ENCODE peak calls at places on chromosomes 5 and 9, in six cellular contexts. One of them, this sample, is unnamed. For H3K4me1 and H3K9me3, the result is how much of the 10 kb centered on the place peaks cover.

GRCh38 chr9:89408628-89409101 is 89.2 kb downstream of the SEMA4D start:
- DNase-seq in MM.1S: peak
- DNase-seq in H1: no peak
- DNase-seq in fibroblast of lung: no peak
- DNase-seq in GM23248: no peak
- DNase-seq in mammary epithelial cell: no peak
- DNase-seq in this sample: no peak

GRCh38 chr5:83496626-83497025 is 25.1 kb downstream of the VCAN start:
- DNase-seq in MM.1S: no peak
- DNase-seq in H1: no peak
- DNase-seq in fibroblast of lung: no peak
- DNase-seq in GM23248: peak
- DNase-seq in mammary epithelial cell: no peak
- DNase-seq in this sample: no peak

GRCh38 chr9:78365979-78366697 is 69.2 kb downstream of the PSAT1 start:
- DNase-seq in MM.1S: peak
- DNase-seq in H1: no peak
- DNase-seq in fibroblast of lung: peak
- DNase-seq in GM23248: peak
- DNase-seq in mammary epithelial cell: no peak
- DNase-seq in this sample: peak

GRCh38 chr9:26675055-26675454 is 217.5 kb downstream of the CAAP1 start:
- DNase-seq in MM.1S: no peak
- DNase-seq in H1: no peak
- DNase-seq in fibroblast of lung: no peak
- DNase-seq in GM23248: no peak
- DNase-seq in mammary epithelial cell: no peak
- DNase-seq in this sample: peak

GRCh38 chr9:27732494-27732893 is 159.2 kb upstream of the C9orf72 start:
- DNase-seq in MM.1S: no peak
- DNase-seq in H1: no peak
- DNase-seq in fibroblast of lung: no peak
- DNase-seq in GM23248: no peak
- DNase-seq in mammary epithelial cell: no peak
- DNase-seq in this sample: no peak

GRCh38 chr5:143102414-143102813 is 301.1 kb downstream of the NR3C1 start:
- DNase-seq in MM.1S: no peak
- DNase-seq in H1: no peak
- DNase-seq in fibroblast of lung: no peak
- DNase-seq in GM23248: peak
- DNase-seq in mammary epithelial cell: no peak
- DNase-seq in this sample: no peak

GRCh38 chr5:87885727-87886126 is 382.9 kb downstream of the TMEM161B start:
- DNase-seq in MM.1S: no peak
- DNase-seq in H1: no peak
- DNase-seq in fibroblast of lung: no peak
- DNase-seq in GM23248: no peak
- DNase-seq in mammary epithelial cell: peak
- DNase-seq in this sample: no peak

GRCh38 chr9:35079041-35079425 is 709 bp downstream of the FANCG start:
- DNase-seq in MM.1S: peak
- DNase-seq in H1: no peak
- DNase-seq in fibroblast of lung: no peak
- DNase-seq in GM23248: peak
- DNase-seq in mammary epithelial cell: no peak
- DNase-seq in this sample: no peak

GRCh38 chr9:103904242-103904641 is 189.9 kb upstream of the SMC2 start:
- DNase-seq in MM.1S: no peak
- DNase-seq in H1: no peak
- DNase-seq in fibroblast of lung: no peak
- DNase-seq in GM23248: no peak
- DNase-seq in mammary epithelial cell: no peak
- DNase-seq in this sample: no peak

GRCh38 chr9:16150938-16151650 is 598.3 kb downstream of the CCDC171 start:
- DNase-seq in MM.1S: no peak
- DNase-seq in H1: no peak
- DNase-seq in fibroblast of lung: no peak
- DNase-seq in GM23248: no peak
- DNase-seq in mammary epithelial cell: no peak
- DNase-seq in this sample: no peak

GRCh38 chr9:37040508-37041127 is 6.5 kb upstream of the PAX5 start:
- DNase-seq in MM.1S: no peak
- DNase-seq in H1: no peak
- DNase-seq in fibroblast of lung: no peak
- DNase-seq in GM23248: no peak
- DNase-seq in mammary epithelial cell: no peak
- DNase-seq in this sample: no peak

GRCh38 chr5:31007672-31008071 is 185.8 kb upstream of the CDH6 start:
- DNase-seq in MM.1S: no peak
- DNase-seq in H1: no peak
- DNase-seq in fibroblast of lung: no peak
- DNase-seq in GM23248: no peak
- DNase-seq in mammary epithelial cell: no peak
- DNase-seq in this sample: no peak

GRCh38 chr9:121954477-121955175 is 138.5 kb downstream of the TTLL11 start:
- DNase-seq in MM.1S: no peak
- DNase-seq in H1: no peak
- DNase-seq in fibroblast of lung: peak
- DNase-seq in GM23248: no peak
- DNase-seq in mammary epithelial cell: no peak
- DNase-seq in this sample: no peak

GRCh38 chr5:130705368-130705767 is 459.7 kb downstream of the HINT1 start:
- DNase-seq in MM.1S: no peak
- DNase-seq in H1: no peak
- DNase-seq in fibroblast of lung: no peak
- DNase-seq in GM23248: no peak
- DNase-seq in mammary epithelial cell: no peak
- DNase-seq in this sample: no peak

GRCh38 chr5:169548315-169548714 is 35.3 kb upstream of the SPDL1 start:
- DNase-seq in MM.1S: no peak
- DNase-seq in H1: no peak
- DNase-seq in fibroblast of lung: peak
- DNase-seq in GM23248: peak
- DNase-seq in mammary epithelial cell: peak
- DNase-seq in this sample: peak

GRCh38 chr5:89457411-89458329 is 574.7 kb upstream of the MEF2C start:
- DNase-seq in MM.1S: no peak
- DNase-seq in H1: no peak
- DNase-seq in fibroblast of lung: peak
- DNase-seq in GM23248: peak
- DNase-seq in mammary epithelial cell: peak
- DNase-seq in this sample: peak

GRCh38 chr5:50965621-50966362 is 299.4 kb downstream of the PARP8 start:
- DNase-seq in MM.1S: no peak
- DNase-seq in H1: no peak
- DNase-seq in fibroblast of lung: no peak
- DNase-seq in GM23248: no peak
- DNase-seq in mammary epithelial cell: no peak
- DNase-seq in this sample: no peak

GRCh38 chr5:10856071-10856470 is 95.0 kb upstream of the DAP start:
- DNase-seq in MM.1S: no peak
- DNase-seq in H1: no peak
- DNase-seq in fibroblast of lung: no peak
- DNase-seq in GM23248: no peak
- DNase-seq in mammary epithelial cell: no peak
- DNase-seq in this sample: no peak

GRCh38 chr5:11851965-11852745 is 52.1 kb downstream of the CTNND2 start:
- DNase-seq in MM.1S: no peak
- DNase-seq in H1: no peak
- DNase-seq in fibroblast of lung: no peak
- DNase-seq in GM23248: no peak
- DNase-seq in mammary epithelial cell: no peak
- DNase-seq in this sample: no peak

GRCh38 chr5:127801751-127802476 is 98.7 kb downstream of the CCDC192 start:
- DNase-seq in MM.1S: no peak
- DNase-seq in H1: no peak
- DNase-seq in fibroblast of lung: peak
- DNase-seq in GM23248: peak
- DNase-seq in mammary epithelial cell: no peak
- DNase-seq in this sample: peak

GRCh38 chr5:172561151-172561550 is 79.9 kb upstream of the NEURL1B start:
- DNase-seq in MM.1S: no peak
- DNase-seq in H1: no peak
- DNase-seq in fibroblast of lung: peak
- DNase-seq in GM23248: peak
- DNase-seq in mammary epithelial cell: peak
- DNase-seq in this sample: peak

GRCh38 chr5:36836831-36837230 is 39.7 kb upstream of the NIPBL start:
- DNase-seq in MM.1S: no peak
- DNase-seq in H1: no peak
- DNase-seq in fibroblast of lung: no peak
- DNase-seq in GM23248: no peak
- DNase-seq in mammary epithelial cell: no peak
- DNase-seq in this sample: no peak

GRCh38 chr9:134748637-134749036 is 107.0 kb downstream of the COL5A1 start:
- DNase-seq in MM.1S: no peak
- DNase-seq in H1: no peak
- DNase-seq in fibroblast of lung: peak
- DNase-seq in GM23248: no peak
- DNase-seq in mammary epithelial cell: no peak
- DNase-seq in this sample: no peak

GRCh38 chr5:142780871-142781270 is 10.7 kb downstream of the ARHGAP26 start:
- DNase-seq in MM.1S: no peak
- DNase-seq in H1: no peak
- DNase-seq in fibroblast of lung: no peak
- DNase-seq in GM23248: no peak
- DNase-seq in mammary epithelial cell: no peak
- DNase-seq in this sample: no peak

GRCh38 chr9:133334161-133334560 is 1.8 kb downstream of the SURF6 start:
- DNase-seq in MM.1S: no peak
- DNase-seq in H1: peak
- DNase-seq in fibroblast of lung: no peak
- DNase-seq in GM23248: no peak
- DNase-seq in mammary epithelial cell: no peak
- DNase-seq in this sample: no peak

GRCh38 chr5:77066823-77067442 is 20.2 kb downstream of the ZBED3 start:
- DNase-seq in MM.1S: peak
- DNase-seq in H1: no peak
- DNase-seq in fibroblast of lung: peak
- DNase-seq in GM23248: peak
- DNase-seq in mammary epithelial cell: peak
- DNase-seq in this sample: peak

GRCh38 chr5:31664566-31664965 is 25.6 kb downstream of the PDZD2 start:
- DNase-seq in MM.1S: peak
- DNase-seq in H1: peak
- DNase-seq in fibroblast of lung: no peak
- DNase-seq in GM23248: no peak
- DNase-seq in mammary epithelial cell: peak
- DNase-seq in this sample: no peak

GRCh38 chr9:115643948-115644727 is 509.5 kb upstream of the PAPPA start:
- DNase-seq in MM.1S: no peak
- DNase-seq in H1: no peak
- DNase-seq in fibroblast of lung: no peak
- DNase-seq in GM23248: no peak
- DNase-seq in mammary epithelial cell: peak
- DNase-seq in this sample: no peak

GRCh38 chr9:7115606-7116005 is 357.8 kb downstream of the KDM4C start:
- DNase-seq in MM.1S: no peak
- DNase-seq in H1: no peak
- DNase-seq in fibroblast of lung: no peak
- DNase-seq in GM23248: no peak
- DNase-seq in mammary epithelial cell: no peak
- DNase-seq in this sample: no peak

GRCh38 chr5:111223790-111224560 is at the start of gene CAMK4:
- DNase-seq in MM.1S: peak
- DNase-seq in H1: peak
- DNase-seq in fibroblast of lung: peak
- DNase-seq in GM23248: peak
- DNase-seq in mammary epithelial cell: peak
- DNase-seq in this sample: peak
- H3K9ac ChIP-seq in MM.1S: peak
- H3K9ac ChIP-seq in H1: no peak
- H3K9ac ChIP-seq in fibroblast of lung: peak
- H3K9ac ChIP-seq in GM23248: peak
- H3K9ac ChIP-seq in mammary epithelial cell: peak
- H3K9ac ChIP-seq in this sample: peak

GRCh38 chr5:103228588-103228987 is 30.0 kb upstream of the MACIR start:
- DNase-seq in MM.1S: no peak
- DNase-seq in H1: no peak
- DNase-seq in fibroblast of lung: no peak
- DNase-seq in GM23248: no peak
- DNase-seq in mammary epithelial cell: no peak
- DNase-seq in this sample: no peak
- H3K4me1 ChIP-seq in MM.1S: under half
- H3K4me1 ChIP-seq in H1: under half
- H3K4me1 ChIP-seq in fibroblast of lung: under half
- H3K4me1 ChIP-seq in GM23248: under half
- H3K4me1 ChIP-seq in mammary epithelial cell: under half
- H3K4me1 ChIP-seq in this sample: under half

DNA sequence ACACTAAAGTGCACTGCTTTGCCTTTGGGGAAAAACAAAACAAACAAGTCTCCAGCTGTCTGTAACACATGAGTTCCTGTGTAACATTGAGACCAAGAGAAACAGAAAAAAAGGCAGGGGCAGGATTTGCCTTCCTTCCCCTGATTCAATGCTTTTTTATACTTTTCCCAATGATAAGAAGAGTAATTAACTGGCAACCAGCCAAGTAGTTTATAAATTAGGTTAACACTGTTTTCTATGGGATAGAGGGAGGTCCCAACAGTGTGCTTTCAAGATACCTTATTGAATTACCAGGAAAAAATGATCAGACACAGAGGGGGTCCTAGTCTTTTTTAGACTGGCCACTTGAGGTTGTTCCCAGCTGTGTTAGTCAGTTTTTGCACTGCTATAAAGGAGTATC is 346.8 kb downstream of the TRIM36 start:
- DNase-seq in MM.1S: no peak
- DNase-seq in H1: no peak
- DNase-seq in fibroblast of lung: no peak
- DNase-seq in GM23248: peak
- DNase-seq in mammary epithelial cell: no peak
- DNase-seq in this sample: no peak
- H3K9me3 ChIP-seq in MM.1S: under half
- H3K9me3 ChIP-seq in H1: under half
- H3K9me3 ChIP-seq in fibroblast of lung: under half
- H3K9me3 ChIP-seq in GM23248: under half
- H3K9me3 ChIP-seq in mammary epithelial cell: under half
- H3K9me3 ChIP-seq in this sample: under half

GRCh38 chr5:120382813-120383212 is 81.3 kb upstream of the PRR16 start:
- DNase-seq in MM.1S: no peak
- DNase-seq in H1: no peak
- DNase-seq in fibroblast of lung: no peak
- DNase-seq in GM23248: peak
- DNase-seq in mammary epithelial cell: no peak
- DNase-seq in this sample: peak

GRCh38 chr5:120388016-120388781 is 75.9 kb upstream of the PRR16 start:
- DNase-seq in MM.1S: peak
- DNase-seq in H1: no peak
- DNase-seq in fibroblast of lung: peak
- DNase-seq in GM23248: peak
- DNase-seq in mammary epithelial cell: peak
- DNase-seq in this sample: peak

DNA sequence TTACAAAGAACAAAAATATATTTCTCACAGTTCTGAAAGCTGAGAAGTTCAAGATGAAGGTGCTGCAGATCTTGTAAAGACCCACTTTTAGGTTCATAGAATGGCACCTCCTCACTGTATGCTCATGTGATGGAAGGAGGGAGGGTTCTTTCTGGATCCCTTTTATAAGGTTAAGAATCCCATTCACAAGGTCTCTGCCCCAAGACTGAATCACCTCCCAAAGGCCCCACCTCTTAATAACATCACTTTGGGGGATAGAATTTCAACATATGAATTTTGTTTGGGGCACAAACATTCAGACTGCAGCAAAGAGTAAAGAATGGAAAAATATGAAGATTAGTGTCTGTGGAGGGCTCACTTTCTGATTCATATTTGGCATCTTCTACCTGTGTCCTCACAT is 77.1 kb upstream of the PRR16 start:
- DNase-seq in MM.1S: no peak
- DNase-seq in H1: no peak
- DNase-seq in fibroblast of lung: no peak
- DNase-seq in GM23248: no peak
- DNase-seq in mammary epithelial cell: no peak
- DNase-seq in this sample: peak
- H3K9ac ChIP-seq in MM.1S: no peak
- H3K9ac ChIP-seq in H1: no peak
- H3K9ac ChIP-seq in fibroblast of lung: no peak
- H3K9ac ChIP-seq in GM23248: no peak
- H3K9ac ChIP-seq in mammary epithelial cell: no peak
- H3K9ac ChIP-seq in this sample: peak

This sample was measured in adipocyte.